ENCODE peak calls at places on chromosomes 4 and X, in five cellular contexts. Y is upper lobe of left lung, W is PC-3, B is lung, C is ovary. E is an unnamed sample.

GRCh38 chr4:80592950-80593349 is 257.4 kb downstream of the CFAP299 start:
- DNase-seq in Y (no peak), W (peak; percentile 14), B (no peak), C (no peak), E (no peak)

GRCh38 chr4:170227928-170228327 is 138.2 kb upstream of the AADAT start:
- DNase-seq in Y (no peak), W (no peak), B (no peak), C (no peak), E (no peak)

GRCh38 chr4:54318904-54319303 is 89.8 kb downstream of the PDGFRA start:
- DNase-seq in Y (no peak), W (peak; percentile 73), B (no peak), C (no peak), E (no peak)

GRCh38 chr4:133439830-133440229 is 290.7 kb downstream of the PCDH10 start:
- DNase-seq in Y (no peak), W (no peak), B (no peak), C (no peak), E (no peak)

GRCh38 chrX:78573630-78574029 is 85.5 kb downstream of the RTL3 start:
- DNase-seq in Y (no peak), W (no peak), B (no peak), C (no peak), E (no peak)

GRCh38 chrX:77622672-77623071 is 163.3 kb downstream of the ATRX start:
- DNase-seq in Y (no peak), W (no peak), B (no peak), C (no peak), E (no peak)

GRCh38 chr4:94453534-94453963 is 1.8 kb downstream of the PDLIM5 start:
- DNase-seq in Y (no peak), W (peak; percentile 19), B (no peak), C (no peak), E (no peak)

GRCh38 chr4:159229164-159229563 is 126.3 kb downstream of the RAPGEF2 start:
- DNase-seq in Y (no peak), W (no peak), B (no peak), C (no peak), E (no peak)

GRCh38 chr4:88341227-88342192 is 37.1 kb upstream of the HERC6 start:
- DNase-seq in Y (peak; percentile 21), W (peak; percentile 76), B (no peak), C (peak; percentile 56), E (no peak)

GRCh38 chrX:47458528-47458927 is 24.5 kb downstream of the ZNF41 start:
- DNase-seq in Y (no peak), W (no peak), B (no peak), C (no peak), E (no peak)

GRCh38 chrX:34343001-34343400 is 210.9 kb upstream of the FAM47A start:
- DNase-seq in Y (no peak), W (no peak), B (no peak), C (no peak), E (no peak)

GRCh38 chrX:71667328-71668247 is at the start of gene LOC101059915:
- DNase-seq in Y (no peak), W (no peak), B (peak; percentile 22), C (no peak), E (no peak)

GRCh38 chr4:121950680-121951569 is 935 bp downstream of the TRPC3 start:
- DNase-seq in Y (peak; percentile 28), W (no peak), B (no peak), C (no peak), E (no peak)

GRCh38 chr4:13248621-13249298 is 235.4 kb downstream of the RAB28 start:
- DNase-seq in Y (no peak), W (peak; percentile 9), B (no peak), C (no peak), E (no peak)

GRCh38 chrX:84956304-84956703 is 47.4 kb upstream of the APOOL start:
- DNase-seq in Y (no peak), W (no peak), B (no peak), C (no peak), E (no peak)

GRCh38 chrX:43166874-43167273 is 388.9 kb upstream of the PPP1R2C start:
- DNase-seq in Y (no peak), W (peak; percentile 4), B (no peak), C (no peak), E (no peak)

GRCh38 chr4:122996350-122996749 is 74.0 kb upstream of the NUDT6 start:
- DNase-seq in Y (no peak), W (no peak), B (no peak), C (no peak), E (no peak)

GRCh38 chr4:146381263-146381872 is 140.4 kb downstream of the SLC10A7 start:
- DNase-seq in Y (no peak), W (no peak), B (no peak), C (no peak), E (no peak)

GRCh38 chr4:117983541-117984451 is 50.5 kb upstream of the NDST3 start:
- DNase-seq in Y (no peak), W (no peak), B (no peak), C (no peak), E (no peak)

GRCh38 chr4:36343501-36343900 is 62.1 kb downstream of the DTHD1 start:
- DNase-seq in Y (no peak), W (no peak), B (no peak), C (no peak), E (no peak)

GRCh38 chr4:6885953-6886557 is 23.6 kb upstream of the TBC1D14 start:
- DNase-seq in Y (peak; percentile 86), W (peak; percentile 15), B (peak; percentile 57), C (peak; percentile 33), E (peak; percentile 64)

GRCh38 chr4:123986268-123986798 is 589.7 kb downstream of the SPRY1 start:
- DNase-seq in Y (no peak), W (peak; percentile 72), B (peak; percentile 34), C (peak; percentile 39), E (peak; percentile 53)

GRCh38 chr4:9964884-9965283 is 56.4 kb downstream of the SLC2A9 start:
- DNase-seq in Y (peak; percentile 38), W (no peak), B (no peak), C (no peak), E (no peak)

GRCh38 chr4:37244583-37245390 is at the start of gene NWD2:
- DNase-seq in Y (no peak), W (no peak), B (no peak), C (no peak), E (no peak)

GRCh38 chr4:75081561-75081960 is 148.6 kb downstream of the PARM1 start:
- DNase-seq in Y (no peak), W (no peak), B (no peak), C (no peak), E (no peak)

GRCh38 chr4:7845493-7846124 is 94.1 kb downstream of the AFAP1 start:
- DNase-seq in Y (no peak), W (no peak), B (no peak), C (no peak), E (no peak)

GRCh38 chr4:48963042-48963679 is 22.9 kb upstream of the CWH43 start:
- DNase-seq in Y (peak; percentile 66), W (peak; percentile 88), B (peak; percentile 71), C (peak; percentile 34), E (peak; percentile 17)

GRCh38 chr4:7624361-7624760 is 189.6 kb upstream of the PSAPL1 start:
- DNase-seq in Y (no peak), W (no peak), B (no peak), C (no peak), E (no peak)

GRCh38 chrX:8484360-8484759 is 19.7 kb downstream of the VCX3B start:
- DNase-seq in Y (no peak), W (no peak), B (no peak), C (no peak), E (no peak)

GRCh38 chr4:7638984-7639789 is 204.5 kb upstream of the PSAPL1 start:
- DNase-seq in Y (peak; percentile 50), W (no peak), B (no peak), C (no peak), E (no peak)

GRCh38 chr4:165055601-165056000 is 1.9 kb downstream of the TRIM75 start:
- DNase-seq in Y (no peak), W (no peak), B (no peak), C (no peak), E (no peak)

GRCh38 chr4:165058676-165059075 is 5.0 kb downstream of the TRIM75 start:
- DNase-seq in Y (no peak), W (no peak), B (no peak), C (no peak), E (no peak)

DNA sequence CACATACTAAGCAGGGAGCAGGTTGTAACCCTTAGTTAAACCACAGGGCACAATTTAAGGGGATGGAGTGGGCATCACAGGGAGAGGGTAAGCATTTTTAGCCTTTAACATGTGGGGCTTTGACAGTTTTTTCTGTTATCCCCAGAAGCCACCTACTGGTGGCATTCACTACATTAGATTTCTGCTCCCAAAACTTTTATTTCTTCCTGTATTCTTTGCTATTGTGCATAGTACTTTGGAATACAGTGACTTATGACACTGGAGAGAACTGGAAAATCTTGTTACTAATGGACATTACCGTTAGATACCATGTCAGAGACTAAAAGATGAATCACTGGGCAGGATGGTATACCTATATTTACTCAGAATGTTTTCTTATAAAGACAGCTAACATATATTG is 7.3 kb downstream of the TRIM75 start:
- DNase-seq in Y (no peak), W (peak; percentile 62), B (no peak), C (no peak), E (no peak)
- TF ChIP-seq CTCF in Y (no peak), W (peak; percentile 55), B (no peak), C (no peak), E (peak; percentile 25)

GRCh38 chr4:184350964-184351363 is 123.4 kb downstream of the IRF2 start:
- DNase-seq in Y (no peak), W (no peak), B (no peak), C (no peak), E (no peak)
- H3K4me1 ChIP-seq in Y (peaks cover 43% of the 10 kb centered on the region), W (peaks cover 24% of the 10 kb centered on the region), B (peaks cover 16% of the 10 kb centered on the region), C (peaks cover 26% of the 10 kb centered on the region), E (peaks cover 52% of the 10 kb centered on the region)

DNA sequence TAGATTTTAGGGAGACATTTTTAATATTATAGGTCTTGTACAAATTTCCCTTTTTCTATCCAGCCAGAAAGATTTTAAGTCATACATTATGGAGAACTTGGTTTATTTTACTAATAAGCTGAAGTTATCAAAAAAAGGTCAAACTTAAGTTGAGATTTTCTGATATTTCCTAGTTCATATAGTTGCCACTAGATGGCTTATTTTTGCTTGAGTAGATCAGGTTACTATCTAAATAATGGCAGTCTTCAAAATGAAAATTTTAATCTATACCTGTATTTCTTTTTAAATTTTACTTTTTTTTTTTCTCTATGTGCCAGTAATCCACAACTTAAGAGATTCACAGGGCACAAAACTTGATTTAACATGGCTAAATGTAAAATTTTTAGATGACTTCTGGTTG is 52.3 kb downstream of the USP9X start:
- DNase-seq in Y (no peak), W (peak; percentile 27), B (no peak), C (no peak), E (no peak)
- TF ChIP-seq CTCF in Y (no peak), W (peak; percentile 54), B (no peak), C (no peak), E (peak; percentile 35)

DNA sequence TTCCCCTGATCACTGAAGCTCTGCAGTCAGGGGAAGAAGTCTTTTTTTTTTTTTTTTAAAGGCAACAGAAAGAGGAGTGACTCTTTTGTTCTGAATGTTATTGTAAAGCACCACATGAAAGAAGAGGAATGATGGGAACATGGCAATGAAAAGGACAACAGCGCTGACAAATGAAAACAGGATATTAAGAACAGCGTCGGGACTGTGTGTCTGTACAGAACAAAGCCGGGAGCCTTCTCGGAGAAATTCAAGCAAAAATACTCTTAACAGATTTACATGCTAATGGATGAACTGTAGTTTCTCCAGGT is 40.7 kb downstream of the MID1 start:
- DNase-seq in Y (no peak), W (no peak), B (no peak), C (no peak), E (no peak)
- H3K4me1 ChIP-seq in Y (peaks cover 6% of the 10 kb centered on the region), W (peaks cover 46% of the 10 kb centered on the region), B (peaks cover 5% of the 10 kb centered on the region), C (no peaks in the 10 kb centered on the region), E (peaks cover 21% of the 10 kb centered on the region)